ENCODE peak calls at places on chromosomes 4 and X, in five cellular contexts. I is fibroblast of pulmonary artery, V is fibroblast of the aortic adventitia, H is mesothelial cell of epicardium, L is Calu3. P is an unnamed sample.
A peak's percentile ranks its signal among the peaks of the same experiment; 100 is the strongest.

GRCh38 chrX:71236858-71237257 is 13.8 kb downstream of the GJB1 start:
- DNase-seq in V (no peak), I (no peak), H (no peak), L (no peak), P (no peak)

GRCh38 chr4:184617611-184618196 is 31.5 kb downstream of the CASP3 start:
- DNase-seq in H (no peak), L (peak; percentile 2), V (peak; percentile 84), I (peak; percentile 33), P (no peak)

GRCh38 chr4:152920768-152921167 is 15.4 kb upstream of the FHDC1 start:
- DNase-seq in I (no peak), L (peak; percentile 15), V (peak; percentile 13), H (no peak), P (no peak)

GRCh38 chr4:21769404-21770147 is 179.0 kb downstream of the KCNIP4 start:
- DNase-seq in H (no peak), L (peak; percentile 10), I (peak; percentile 85), V (peak; percentile 83), P (no peak)

GRCh38 chr4:173805884-173806283 is 275.9 kb upstream of the HAND2 start:
- DNase-seq in H (no peak), V (no peak), I (no peak), L (no peak), P (no peak)

GRCh38 chrX:45888518-45888917 is 656.7 kb downstream of the ZNF674 start:
- DNase-seq in L (no peak), H (no peak), I (peak; percentile 1), V (no peak), P (no peak)

GRCh38 chr4:111957131-111957530 is 188.1 kb upstream of the FAM241A start:
- DNase-seq in I (no peak), L (no peak), V (no peak), H (no peak), P (no peak)

GRCh38 chrX:16869393-16870094 is 618 bp downstream of the RBBP7 start:
- DNase-seq in L (peak; percentile 67), H (peak; percentile 57), V (no peak), I (peak; percentile 18), P (no peak)

GRCh38 chrX:139187738-139188137 is 342.8 kb upstream of the F9 start:
- DNase-seq in V (no peak), I (no peak), H (no peak), L (no peak), P (no peak)

GRCh38 chrX:1480082-1480785 is 27.5 kb upstream of the ASMTL start:
- DNase-seq in V (no peak), H (no peak), L (no peak), I (no peak), P (no peak)

GRCh38 chr4:67437974-67438713 is 107.2 kb downstream of the CENPC start:
- DNase-seq in I (peak; percentile 92), V (peak; percentile 87), L (no peak), H (no peak), P (peak; percentile 42)

GRCh38 chr4:95546236-95546635 is 2.5 kb downstream of the UNC5C start:
- DNase-seq in L (no peak), V (no peak), H (no peak), I (no peak), P (no peak)

GRCh38 chrX:17803449-17803848 is 57.6 kb downstream of the RAI2 start:
- DNase-seq in L (no peak), I (no peak), V (no peak), H (no peak), P (no peak)

GRCh38 chr4:92299152-92299551 is 4.6 kb upstream of the GRID2 start:
- DNase-seq in L (no peak), V (peak; percentile 40), I (peak; percentile 54), H (no peak), P (no peak)

GRCh38 chr4:20299515-20299914 is 47.8 kb downstream of the SLIT2 start:
- DNase-seq in L (peak; percentile 11), V (peak; percentile 87), I (peak; percentile 78), H (no peak), P (no peak)

GRCh38 chr4:71389149-71389840 is 50.5 kb downstream of the SLC4A4 start:
- DNase-seq in I (no peak), V (peak; percentile 77), L (no peak), H (no peak), P (peak; percentile 72)

GRCh38 chr4:27684501-27685077 is 823.9 kb downstream of the STIM2 start:
- DNase-seq in I (peak; percentile 54), H (peak; percentile 34), L (peak; percentile 57), V (peak; percentile 54), P (peak; percentile 1)

GRCh38 chr4:31045151-31045550 is 325.0 kb downstream of the PCDH7 start:
- DNase-seq in L (no peak), I (no peak), H (no peak), V (no peak), P (no peak)

GRCh38 chrX:129678881-129679195 is 24.1 kb upstream of the APLN start:
- DNase-seq in I (no peak), H (no peak), L (no peak), V (no peak), P (no peak)

GRCh38 chr4:5050520-5050955 is 742 bp upstream of the STK32B start:
- DNase-seq in L (peak; percentile 41), I (peak; percentile 78), V (peak; percentile 79), H (peak; percentile 61), P (peak; percentile 72)

GRCh38 chr4:177016541-177017141 is 223.9 kb upstream of the VEGFC start:
- DNase-seq in I (no peak), H (no peak), L (no peak), V (peak; percentile 81), P (peak; percentile 62)

GRCh38 chr4:152112887-152113286 is 352.1 kb upstream of the GATB start:
- DNase-seq in V (no peak), L (no peak), H (no peak), I (no peak), P (no peak)

GRCh38 chrX:130108647-130109428 is 1.5 kb downstream of the ELF4 start:
- DNase-seq in L (peak; percentile 46), V (peak; percentile 42), H (no peak), I (no peak), P (no peak)

GRCh38 chrX:133537142-133537541 is 121.9 kb upstream of the GPC4 start:
- DNase-seq in I (no peak), L (no peak), H (no peak), V (no peak), P (no peak)

GRCh38 chrX:23373129-23373804 is 38.6 kb downstream of the PTCHD1 start:
- DNase-seq in H (no peak), L (no peak), I (peak; percentile 61), V (peak; percentile 62), P (no peak)

GRCh38 chr4:134471569-134471968 is 270.0 kb upstream of the PABPC4L start:
- DNase-seq in L (no peak), H (no peak), V (no peak), I (peak; percentile 2), P (no peak)

GRCh38 chrX:68929332-68930150 is 100.7 kb downstream of the EFNB1 start:
- DNase-seq in V (peak; percentile 70), I (peak; percentile 80), H (no peak), L (peak; percentile 44), P (no peak)

GRCh38 chr4:5890063-5890727 is 2.7 kb downstream of the CRMP1 start:
- DNase-seq in L (no peak), I (no peak), V (no peak), H (no peak), P (no peak)

GRCh38 chrX:276588-277171 is 4.5 kb upstream of the PLCXD1 start:
- DNase-seq in L (peak; percentile 58), V (peak; percentile 43), I (peak; percentile 39), H (peak; percentile 23), P (no peak)

GRCh38 chrX:45070116-45071007 is 130.3 kb downstream of the DIPK2B start:
- DNase-seq in L (peak; percentile 12), I (peak; percentile 72), H (no peak), V (peak; percentile 77), P (peak; percentile 25)

GRCh38 chrX:154775611-154776349 is 13.1 kb downstream of the DKC1 start:
- DNase-seq in H (no peak), V (no peak), I (peak; percentile 29), L (no peak), P (no peak)

GRCh38 chr4:92304073-92304472 is 307 bp downstream of the GRID2 start:
- DNase-seq in I (peak; percentile 13), H (no peak), V (no peak), L (no peak), P (no peak)

DNA sequence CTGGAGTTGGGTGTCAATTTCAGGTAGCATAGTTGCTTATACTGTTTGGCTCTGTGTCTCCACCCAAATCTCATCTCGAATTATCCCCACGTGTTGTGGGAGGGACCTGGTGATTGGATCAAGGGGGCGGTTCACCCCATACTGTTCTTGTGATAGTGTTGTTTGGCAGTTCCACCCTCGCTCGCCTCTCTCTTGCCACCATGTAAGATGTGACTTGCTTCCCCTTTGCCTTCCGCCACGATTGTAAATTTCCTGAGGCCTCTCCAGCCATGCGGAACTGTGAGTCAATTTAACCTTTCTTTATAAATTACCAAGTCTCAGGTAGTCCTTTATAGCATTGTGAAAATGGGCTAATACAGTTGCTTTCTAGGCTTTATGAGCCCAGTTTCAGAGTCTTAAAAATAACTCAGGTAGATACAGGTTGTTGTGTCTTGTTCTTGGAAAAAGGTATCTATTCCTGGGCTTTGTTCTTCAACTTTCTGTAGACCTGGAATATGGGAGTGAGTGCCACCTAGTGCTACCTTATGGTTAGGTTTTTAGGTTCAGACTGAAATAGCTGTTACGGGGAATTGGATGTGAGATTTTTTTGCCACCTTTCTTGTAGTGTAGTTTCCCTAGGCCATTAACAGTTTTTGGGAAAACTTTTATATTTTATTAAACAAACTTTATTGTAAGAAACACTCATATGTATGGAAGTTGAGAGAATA is 15.6 kb downstream of the PGK1 start:
- DNase-seq in L (no peak), H (no peak), V (no peak), I (peak; percentile 20), P (no peak)
- TF ChIP-seq CTCF in L (no peak), H (no peak), V (peak; percentile 30), I (peak; percentile 30), P (no peak)

GRCh38 chr4:141933978-141934377 is 297.6 kb downstream of the IL15 start:
- DNase-seq in I (no peak), V (no peak), L (no peak), H (no peak), P (no peak)
- TF ChIP-seq CTCF in I (no peak), V (no peak), L (no peak), H (no peak), P (no peak)

DNA sequence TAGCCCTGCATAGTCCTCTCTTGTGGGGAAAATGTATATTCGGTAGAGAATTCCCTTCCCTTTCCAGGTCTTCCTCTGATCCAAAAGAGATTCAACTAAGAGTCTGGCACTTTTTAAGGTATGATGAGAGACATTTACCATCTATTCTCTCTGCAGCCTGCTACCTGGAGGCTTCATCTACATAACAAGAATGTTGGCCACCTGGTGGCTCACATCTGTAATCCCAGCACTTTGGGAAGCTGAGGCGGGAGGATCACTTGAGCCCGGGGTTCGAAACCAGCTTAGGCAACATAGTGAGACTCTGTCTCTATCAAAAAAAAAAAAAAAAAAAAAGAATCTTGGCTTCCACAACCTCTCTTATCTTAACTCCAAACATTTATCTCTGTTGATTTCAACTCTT is 40.4 kb upstream of the NOCT start:
- DNase-seq in H (no peak), V (no peak), I (no peak), L (no peak), P (no peak)
- TF ChIP-seq CTCF in H (peak; percentile 28), V (no peak), I (no peak), L (no peak), P (no peak)

DNA sequence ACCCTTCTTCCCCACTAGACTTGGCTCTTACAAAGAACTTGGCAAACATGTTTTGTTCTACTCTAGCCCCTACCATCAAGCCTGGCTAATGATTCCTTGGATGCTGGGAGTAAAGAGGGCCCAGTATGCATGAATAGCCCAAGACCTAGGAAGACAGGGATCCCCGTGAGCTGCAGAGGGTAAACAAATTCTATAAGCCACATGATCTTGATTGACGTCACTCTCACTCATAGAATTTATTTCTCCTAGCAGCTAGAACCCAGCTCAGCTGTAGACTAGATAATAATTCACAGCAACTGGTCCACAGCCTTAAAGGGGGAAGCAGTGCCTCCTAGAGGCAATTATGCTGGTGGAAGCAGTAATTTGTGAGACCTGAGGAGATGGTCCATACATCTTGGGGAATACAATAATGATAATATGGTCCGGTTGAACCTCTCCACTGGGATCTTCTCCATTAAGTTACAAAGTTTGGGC is 16.1 kb upstream of the USO1 start:
- DNase-seq in L (no peak), I (no peak), V (no peak), H (no peak), P (no peak)
- TF ChIP-seq CTCF in L (no peak), I (peak; percentile 28), V (peak; percentile 17), H (no peak), P (peak; percentile 2)